ENCODE peak calls at places on chromosomes 6 and 20, in ten cellular contexts. One of them, this sample, is unnamed.

GRCh38 chr6:36127462-36128016 is 2.8 kb upstream of the MAPK13 start:
- DNase-seq in NCI-H1417 treated with DMSO at 0.1 percent for 48 hours: no peak
- DNase-seq in D721Med: no peak
- DNase-seq in fibroblast of the aortic adventitia: peak
- DNase-seq in NCI-H1436: no peak
- DNase-seq in activated naive CD4-positive, alpha-beta T cell treated with anti-CD3 and anti-CD28 coated beads, Interleukin-2, amount 50 U/mL, for 72 hours: no peak
- DNase-seq in A549: peak
- DNase-seq in dermis microvascular lymphatic vessel endothelial cell: peak
- DNase-seq in endothelial cell: no peak
- DNase-seq in prostate gland: no peak
- DNase-seq in this sample: peak

GRCh38 chr6:161204866-161205557 is 68.8 kb downstream of the AGPAT4 start:
- DNase-seq in NCI-H1417 treated with DMSO at 0.1 percent for 48 hours: no peak
- DNase-seq in D721Med: no peak
- DNase-seq in fibroblast of the aortic adventitia: no peak
- DNase-seq in A549: no peak
- DNase-seq in prostate gland: no peak
- DNase-seq in activated naive CD4-positive, alpha-beta T cell treated with anti-CD3 and anti-CD28 coated beads, Interleukin-2, amount 50 U/mL, for 72 hours: no peak
- DNase-seq in NCI-H1436: no peak
- DNase-seq in endothelial cell: no peak
- DNase-seq in dermis microvascular lymphatic vessel endothelial cell: peak
- DNase-seq in this sample: no peak

GRCh38 chr6:73968358-73968757 is 272.4 kb downstream of the CD109 start:
- DNase-seq in NCI-H1436: no peak
- DNase-seq in NCI-H1417 treated with DMSO at 0.1 percent for 48 hours: no peak
- DNase-seq in dermis microvascular lymphatic vessel endothelial cell: peak
- DNase-seq in prostate gland: no peak
- DNase-seq in endothelial cell: no peak
- DNase-seq in D721Med: no peak
- DNase-seq in A549: no peak
- DNase-seq in activated naive CD4-positive, alpha-beta T cell treated with anti-CD3 and anti-CD28 coated beads, Interleukin-2, amount 50 U/mL, for 72 hours: no peak
- DNase-seq in fibroblast of the aortic adventitia: no peak
- DNase-seq in this sample: no peak

GRCh38 chr6:44494011-44494501 is 106.5 kb downstream of the CDC5L start:
- DNase-seq in A549: peak
- DNase-seq in NCI-H1417 treated with DMSO at 0.1 percent for 48 hours: no peak
- DNase-seq in activated naive CD4-positive, alpha-beta T cell treated with anti-CD3 and anti-CD28 coated beads, Interleukin-2, amount 50 U/mL, for 72 hours: no peak
- DNase-seq in prostate gland: no peak
- DNase-seq in D721Med: no peak
- DNase-seq in dermis microvascular lymphatic vessel endothelial cell: peak
- DNase-seq in NCI-H1436: no peak
- DNase-seq in fibroblast of the aortic adventitia: peak
- DNase-seq in endothelial cell: no peak
- DNase-seq in this sample: peak

GRCh38 chr6:18468162-18468843 is 81.2 kb downstream of the RNF144B start:
- DNase-seq in dermis microvascular lymphatic vessel endothelial cell: no peak
- DNase-seq in A549: no peak
- DNase-seq in NCI-H1417 treated with DMSO at 0.1 percent for 48 hours: no peak
- DNase-seq in endothelial cell: no peak
- DNase-seq in prostate gland: no peak
- DNase-seq in NCI-H1436: no peak
- DNase-seq in fibroblast of the aortic adventitia: no peak
- DNase-seq in activated naive CD4-positive, alpha-beta T cell treated with anti-CD3 and anti-CD28 coated beads, Interleukin-2, amount 50 U/mL, for 72 hours: no peak
- DNase-seq in D721Med: no peak
- DNase-seq in this sample: no peak

GRCh38 chr6:22754111-22754510 is 184.7 kb downstream of the HDGFL1 start:
- DNase-seq in D721Med: no peak
- DNase-seq in A549: no peak
- DNase-seq in endothelial cell: no peak
- DNase-seq in dermis microvascular lymphatic vessel endothelial cell: no peak
- DNase-seq in NCI-H1436: no peak
- DNase-seq in NCI-H1417 treated with DMSO at 0.1 percent for 48 hours: no peak
- DNase-seq in fibroblast of the aortic adventitia: no peak
- DNase-seq in prostate gland: no peak
- DNase-seq in activated naive CD4-positive, alpha-beta T cell treated with anti-CD3 and anti-CD28 coated beads, Interleukin-2, amount 50 U/mL, for 72 hours: no peak
- DNase-seq in this sample: no peak

GRCh38 chr6:77450924-77451323 is 12.4 kb downstream of the HTR1B start:
- DNase-seq in fibroblast of the aortic adventitia: peak
- DNase-seq in endothelial cell: no peak
- DNase-seq in activated naive CD4-positive, alpha-beta T cell treated with anti-CD3 and anti-CD28 coated beads, Interleukin-2, amount 50 U/mL, for 72 hours: no peak
- DNase-seq in NCI-H1436: no peak
- DNase-seq in NCI-H1417 treated with DMSO at 0.1 percent for 48 hours: no peak
- DNase-seq in prostate gland: no peak
- DNase-seq in D721Med: no peak
- DNase-seq in dermis microvascular lymphatic vessel endothelial cell: peak
- DNase-seq in A549: no peak
- DNase-seq in this sample: no peak

GRCh38 chr20:38249536-38250310 is 10.8 kb downstream of the KIAA1755 start:
- DNase-seq in activated naive CD4-positive, alpha-beta T cell treated with anti-CD3 and anti-CD28 coated beads, Interleukin-2, amount 50 U/mL, for 72 hours: no peak
- DNase-seq in D721Med: no peak
- DNase-seq in dermis microvascular lymphatic vessel endothelial cell: no peak
- DNase-seq in NCI-H1417 treated with DMSO at 0.1 percent for 48 hours: no peak
- DNase-seq in prostate gland: no peak
- DNase-seq in endothelial cell: no peak
- DNase-seq in NCI-H1436: no peak
- DNase-seq in fibroblast of the aortic adventitia: peak
- DNase-seq in A549: no peak
- DNase-seq in this sample: no peak

GRCh38 chr6:110814488-110815259 is 595 bp downstream of the CDK19 start:
- DNase-seq in NCI-H1417 treated with DMSO at 0.1 percent for 48 hours: peak
- DNase-seq in A549: peak
- DNase-seq in NCI-H1436: peak
- DNase-seq in D721Med: no peak
- DNase-seq in endothelial cell: peak
- DNase-seq in fibroblast of the aortic adventitia: peak
- DNase-seq in prostate gland: no peak
- DNase-seq in activated naive CD4-positive, alpha-beta T cell treated with anti-CD3 and anti-CD28 coated beads, Interleukin-2, amount 50 U/mL, for 72 hours: peak
- DNase-seq in dermis microvascular lymphatic vessel endothelial cell: peak
- DNase-seq in this sample: no peak

GRCh38 chr20:39823239-39823638 is 861.1 kb downstream of the DHX35 start:
- DNase-seq in D721Med: no peak
- DNase-seq in NCI-H1417 treated with DMSO at 0.1 percent for 48 hours: no peak
- DNase-seq in A549: no peak
- DNase-seq in dermis microvascular lymphatic vessel endothelial cell: no peak
- DNase-seq in endothelial cell: no peak
- DNase-seq in NCI-H1436: no peak
- DNase-seq in prostate gland: no peak
- DNase-seq in fibroblast of the aortic adventitia: peak
- DNase-seq in activated naive CD4-positive, alpha-beta T cell treated with anti-CD3 and anti-CD28 coated beads, Interleukin-2, amount 50 U/mL, for 72 hours: no peak
- DNase-seq in this sample: peak

GRCh38 chr6:53139841-53140413 is 8.7 kb downstream of the GCM1 start:
- DNase-seq in A549: no peak
- DNase-seq in activated naive CD4-positive, alpha-beta T cell treated with anti-CD3 and anti-CD28 coated beads, Interleukin-2, amount 50 U/mL, for 72 hours: no peak
- DNase-seq in endothelial cell: no peak
- DNase-seq in fibroblast of the aortic adventitia: no peak
- DNase-seq in D721Med: no peak
- DNase-seq in prostate gland: no peak
- DNase-seq in NCI-H1436: no peak
- DNase-seq in NCI-H1417 treated with DMSO at 0.1 percent for 48 hours: no peak
- DNase-seq in dermis microvascular lymphatic vessel endothelial cell: no peak
- DNase-seq in this sample: no peak

GRCh38 chr20:8304124-8304800 is 172.2 kb downstream of the PLCB1 start:
- DNase-seq in D721Med: no peak
- DNase-seq in endothelial cell: no peak
- DNase-seq in A549: no peak
- DNase-seq in dermis microvascular lymphatic vessel endothelial cell: no peak
- DNase-seq in NCI-H1417 treated with DMSO at 0.1 percent for 48 hours: no peak
- DNase-seq in NCI-H1436: no peak
- DNase-seq in prostate gland: no peak
- DNase-seq in activated naive CD4-positive, alpha-beta T cell treated with anti-CD3 and anti-CD28 coated beads, Interleukin-2, amount 50 U/mL, for 72 hours: no peak
- DNase-seq in fibroblast of the aortic adventitia: peak
- DNase-seq in this sample: no peak

GRCh38 chr20:21607971-21608735 is 94.3 kb upstream of the NKX2-2 start:
- DNase-seq in NCI-H1436: no peak
- DNase-seq in endothelial cell: no peak
- DNase-seq in dermis microvascular lymphatic vessel endothelial cell: peak
- DNase-seq in NCI-H1417 treated with DMSO at 0.1 percent for 48 hours: no peak
- DNase-seq in prostate gland: peak
- DNase-seq in A549: no peak
- DNase-seq in D721Med: no peak
- DNase-seq in fibroblast of the aortic adventitia: no peak
- DNase-seq in activated naive CD4-positive, alpha-beta T cell treated with anti-CD3 and anti-CD28 coated beads, Interleukin-2, amount 50 U/mL, for 72 hours: no peak
- DNase-seq in this sample: no peak

GRCh38 chr6:4581468-4582420 is 194.5 kb upstream of the CDYL start:
- DNase-seq in NCI-H1417 treated with DMSO at 0.1 percent for 48 hours: no peak
- DNase-seq in A549: peak
- DNase-seq in activated naive CD4-positive, alpha-beta T cell treated with anti-CD3 and anti-CD28 coated beads, Interleukin-2, amount 50 U/mL, for 72 hours: no peak
- DNase-seq in prostate gland: no peak
- DNase-seq in fibroblast of the aortic adventitia: peak
- DNase-seq in dermis microvascular lymphatic vessel endothelial cell: peak
- DNase-seq in D721Med: no peak
- DNase-seq in endothelial cell: peak
- DNase-seq in NCI-H1436: no peak
- DNase-seq in this sample: no peak

GRCh38 chr6:53608386-53608785 is 57.2 kb downstream of the KLHL31 start:
- DNase-seq in endothelial cell: no peak
- DNase-seq in dermis microvascular lymphatic vessel endothelial cell: no peak
- DNase-seq in prostate gland: no peak
- DNase-seq in activated naive CD4-positive, alpha-beta T cell treated with anti-CD3 and anti-CD28 coated beads, Interleukin-2, amount 50 U/mL, for 72 hours: no peak
- DNase-seq in fibroblast of the aortic adventitia: no peak
- DNase-seq in NCI-H1417 treated with DMSO at 0.1 percent for 48 hours: no peak
- DNase-seq in D721Med: no peak
- DNase-seq in NCI-H1436: no peak
- DNase-seq in A549: no peak
- DNase-seq in this sample: no peak

GRCh38 chr6:141677598-141678211 is 455.0 kb upstream of the GJE1 start:
- DNase-seq in NCI-H1417 treated with DMSO at 0.1 percent for 48 hours: no peak
- DNase-seq in D721Med: no peak
- DNase-seq in dermis microvascular lymphatic vessel endothelial cell: peak
- DNase-seq in activated naive CD4-positive, alpha-beta T cell treated with anti-CD3 and anti-CD28 coated beads, Interleukin-2, amount 50 U/mL, for 72 hours: no peak
- DNase-seq in NCI-H1436: peak
- DNase-seq in A549: peak
- DNase-seq in fibroblast of the aortic adventitia: peak
- DNase-seq in prostate gland: no peak
- DNase-seq in endothelial cell: peak
- DNase-seq in this sample: peak

GRCh38 chr6:122838060-122838780 is 49.2 kb downstream of the SMPDL3A start:
- DNase-seq in NCI-H1436: no peak
- DNase-seq in fibroblast of the aortic adventitia: peak
- DNase-seq in activated naive CD4-positive, alpha-beta T cell treated with anti-CD3 and anti-CD28 coated beads, Interleukin-2, amount 50 U/mL, for 72 hours: no peak
- DNase-seq in NCI-H1417 treated with DMSO at 0.1 percent for 48 hours: no peak
- DNase-seq in dermis microvascular lymphatic vessel endothelial cell: no peak
- DNase-seq in A549: peak
- DNase-seq in endothelial cell: no peak
- DNase-seq in D721Med: no peak
- DNase-seq in prostate gland: no peak
- DNase-seq in this sample: no peak